ENCODE peak calls at places on chromosome 9, in seven cellular contexts. One of them, this sample, is unnamed.

GRCh38 chr9:91992636-91993035 is 42.6 kb upstream of the ROR2 start:
- DNase-seq in GM23338: no peak
- DNase-seq in thyroid gland: no peak
- DNase-seq in stimulated activated naive CD4-positive, alpha-beta T cell treated with Interleukin-2 at 50 U/mL for 16 hours: no peak
- DNase-seq in neural crest cell: no peak
- DNase-seq in activated CD4-positive, CD25-positive, alpha-beta regulatory T cell: no peak
- DNase-seq in WTC11: no peak
- DNase-seq in this sample: no peak

GRCh38 chr9:129352157-129352870 is 174.3 kb upstream of the IER5L start:
- DNase-seq in stimulated activated naive CD4-positive, alpha-beta T cell treated with Interleukin-2 at 50 U/mL for 16 hours: no peak
- DNase-seq in thyroid gland: no peak
- DNase-seq in activated CD4-positive, CD25-positive, alpha-beta regulatory T cell: no peak
- DNase-seq in GM23338: peak; percentile 88
- DNase-seq in WTC11: peak; percentile 89
- DNase-seq in neural crest cell: peak; percentile 53
- DNase-seq in this sample: no peak

GRCh38 chr9:83669067-83669466 is 38.7 kb downstream of the UBQLN1 start:
- DNase-seq in neural crest cell: no peak
- DNase-seq in activated CD4-positive, CD25-positive, alpha-beta regulatory T cell: no peak
- DNase-seq in GM23338: no peak
- DNase-seq in thyroid gland: no peak
- DNase-seq in WTC11: no peak
- DNase-seq in stimulated activated naive CD4-positive, alpha-beta T cell treated with Interleukin-2 at 50 U/mL for 16 hours: no peak
- DNase-seq in this sample: no peak

GRCh38 chr9:121956808-121957207 is 136.3 kb downstream of the TTLL11 start:
- DNase-seq in stimulated activated naive CD4-positive, alpha-beta T cell treated with Interleukin-2 at 50 U/mL for 16 hours: no peak
- DNase-seq in activated CD4-positive, CD25-positive, alpha-beta regulatory T cell: no peak
- DNase-seq in thyroid gland: no peak
- DNase-seq in GM23338: no peak
- DNase-seq in WTC11: no peak
- DNase-seq in neural crest cell: no peak
- DNase-seq in this sample: no peak

GRCh38 chr9:117644133-117644532 is 60.1 kb upstream of the TLR4 start:
- DNase-seq in thyroid gland: no peak
- DNase-seq in GM23338: no peak
- DNase-seq in stimulated activated naive CD4-positive, alpha-beta T cell treated with Interleukin-2 at 50 U/mL for 16 hours: no peak
- DNase-seq in neural crest cell: no peak
- DNase-seq in activated CD4-positive, CD25-positive, alpha-beta regulatory T cell: no peak
- DNase-seq in WTC11: no peak
- DNase-seq in this sample: no peak

GRCh38 chr9:26313108-26313507 is 579.5 kb downstream of the CAAP1 start:
- DNase-seq in thyroid gland: no peak
- DNase-seq in activated CD4-positive, CD25-positive, alpha-beta regulatory T cell: no peak
- DNase-seq in GM23338: no peak
- DNase-seq in WTC11: no peak
- DNase-seq in stimulated activated naive CD4-positive, alpha-beta T cell treated with Interleukin-2 at 50 U/mL for 16 hours: no peak
- DNase-seq in neural crest cell: no peak
- DNase-seq in this sample: no peak

GRCh38 chr9:25678147-25678666 is at the start of gene TUSC1:
- DNase-seq in stimulated activated naive CD4-positive, alpha-beta T cell treated with Interleukin-2 at 50 U/mL for 16 hours: no peak
- DNase-seq in GM23338: peak; percentile 67
- DNase-seq in neural crest cell: no peak
- DNase-seq in activated CD4-positive, CD25-positive, alpha-beta regulatory T cell: no peak
- DNase-seq in thyroid gland: peak; percentile 84
- DNase-seq in WTC11: peak; percentile 59
- DNase-seq in this sample: no peak

GRCh38 chr9:89635007-89635742 is 30.4 kb downstream of the GADD45G start:
- DNase-seq in GM23338: no peak
- DNase-seq in neural crest cell: no peak
- DNase-seq in WTC11: no peak
- DNase-seq in stimulated activated naive CD4-positive, alpha-beta T cell treated with Interleukin-2 at 50 U/mL for 16 hours: no peak
- DNase-seq in activated CD4-positive, CD25-positive, alpha-beta regulatory T cell: no peak
- DNase-seq in thyroid gland: peak; percentile 94
- DNase-seq in this sample: no peak

GRCh38 chr9:6247266-6247665 is 31.7 kb downstream of the IL33 start:
- DNase-seq in WTC11: no peak
- DNase-seq in thyroid gland: no peak
- DNase-seq in activated CD4-positive, CD25-positive, alpha-beta regulatory T cell: no peak
- DNase-seq in GM23338: no peak
- DNase-seq in neural crest cell: no peak
- DNase-seq in stimulated activated naive CD4-positive, alpha-beta T cell treated with Interleukin-2 at 50 U/mL for 16 hours: no peak
- DNase-seq in this sample: no peak

GRCh38 chr9:136193127-136193890 is 11.6 kb downstream of the LHX3 start:
- DNase-seq in stimulated activated naive CD4-positive, alpha-beta T cell treated with Interleukin-2 at 50 U/mL for 16 hours: no peak
- DNase-seq in thyroid gland: no peak
- DNase-seq in activated CD4-positive, CD25-positive, alpha-beta regulatory T cell: no peak
- DNase-seq in GM23338: peak; percentile 38
- DNase-seq in WTC11: no peak
- DNase-seq in neural crest cell: no peak
- DNase-seq in this sample: no peak

GRCh38 chr9:117734523-117735314 is 30.5 kb downstream of the TLR4 start:
- DNase-seq in neural crest cell: no peak
- DNase-seq in activated CD4-positive, CD25-positive, alpha-beta regulatory T cell: no peak
- DNase-seq in WTC11: no peak
- DNase-seq in GM23338: no peak
- DNase-seq in thyroid gland: no peak
- DNase-seq in stimulated activated naive CD4-positive, alpha-beta T cell treated with Interleukin-2 at 50 U/mL for 16 hours: no peak
- DNase-seq in this sample: no peak

GRCh38 chr9:738209-738915 is 103.1 kb upstream of the DMRT1 start:
- DNase-seq in neural crest cell: no peak
- DNase-seq in thyroid gland: peak; percentile 94
- DNase-seq in stimulated activated naive CD4-positive, alpha-beta T cell treated with Interleukin-2 at 50 U/mL for 16 hours: no peak
- DNase-seq in WTC11: no peak
- DNase-seq in GM23338: no peak
- DNase-seq in activated CD4-positive, CD25-positive, alpha-beta regulatory T cell: no peak
- DNase-seq in this sample: no peak

GRCh38 chr9:37984672-37985611 is 81.0 kb upstream of the SLC25A51 start:
- DNase-seq in neural crest cell: no peak
- DNase-seq in thyroid gland: no peak
- DNase-seq in GM23338: no peak
- DNase-seq in stimulated activated naive CD4-positive, alpha-beta T cell treated with Interleukin-2 at 50 U/mL for 16 hours: no peak
- DNase-seq in WTC11: no peak
- DNase-seq in activated CD4-positive, CD25-positive, alpha-beta regulatory T cell: no peak
- DNase-seq in this sample: no peak

GRCh38 chr9:138122676-138123075 is 245.1 kb downstream of the CACNA1B start:
- DNase-seq in GM23338: no peak
- DNase-seq in activated CD4-positive, CD25-positive, alpha-beta regulatory T cell: no peak
- DNase-seq in WTC11: no peak
- DNase-seq in thyroid gland: no peak
- DNase-seq in stimulated activated naive CD4-positive, alpha-beta T cell treated with Interleukin-2 at 50 U/mL for 16 hours: no peak
- DNase-seq in neural crest cell: no peak
- DNase-seq in this sample: no peak

GRCh38 chr9:69798737-69799136 is 21.9 kb upstream of the CFAP95 start:
- DNase-seq in GM23338: no peak
- DNase-seq in WTC11: no peak
- DNase-seq in neural crest cell: no peak
- DNase-seq in stimulated activated naive CD4-positive, alpha-beta T cell treated with Interleukin-2 at 50 U/mL for 16 hours: no peak
- DNase-seq in activated CD4-positive, CD25-positive, alpha-beta regulatory T cell: no peak
- DNase-seq in thyroid gland: no peak
- DNase-seq in this sample: no peak

GRCh38 chr9:90860382-90860781 is 58.8 kb downstream of the SYK start:
- DNase-seq in thyroid gland: no peak
- DNase-seq in neural crest cell: no peak
- DNase-seq in GM23338: no peak
- DNase-seq in WTC11: no peak
- DNase-seq in stimulated activated naive CD4-positive, alpha-beta T cell treated with Interleukin-2 at 50 U/mL for 16 hours: no peak
- DNase-seq in activated CD4-positive, CD25-positive, alpha-beta regulatory T cell: no peak
- DNase-seq in this sample: no peak

GRCh38 chr9:98010450-98010849 is 27.3 kb downstream of the ANP32B start:
- DNase-seq in GM23338: peak; percentile 56
- DNase-seq in thyroid gland: peak; percentile 66
- DNase-seq in WTC11: peak; percentile 16
- DNase-seq in activated CD4-positive, CD25-positive, alpha-beta regulatory T cell: no peak
- DNase-seq in neural crest cell: no peak
- DNase-seq in stimulated activated naive CD4-positive, alpha-beta T cell treated with Interleukin-2 at 50 U/mL for 16 hours: no peak
- DNase-seq in this sample: peak; percentile 57

GRCh38 chr9:108469654-108470053 is 386.1 kb downstream of the ACTL7B start:
- DNase-seq in WTC11: no peak
- DNase-seq in stimulated activated naive CD4-positive, alpha-beta T cell treated with Interleukin-2 at 50 U/mL for 16 hours: no peak
- DNase-seq in thyroid gland: no peak
- DNase-seq in activated CD4-positive, CD25-positive, alpha-beta regulatory T cell: no peak
- DNase-seq in GM23338: no peak
- DNase-seq in neural crest cell: no peak
- DNase-seq in this sample: no peak

GRCh38 chr9:92634712-92635605 is 35.0 kb downstream of the IPPK start:
- DNase-seq in thyroid gland: peak; percentile 66
- DNase-seq in GM23338: peak; percentile 94
- DNase-seq in WTC11: peak; percentile 95
- DNase-seq in activated CD4-positive, CD25-positive, alpha-beta regulatory T cell: peak; percentile 20
- DNase-seq in stimulated activated naive CD4-positive, alpha-beta T cell treated with Interleukin-2 at 50 U/mL for 16 hours: peak; percentile 37
- DNase-seq in neural crest cell: peak; percentile 89
- DNase-seq in this sample: no peak

GRCh38 chr9:133349965-133350624 is 2.1 kb downstream of the RPL7A start:
- DNase-seq in stimulated activated naive CD4-positive, alpha-beta T cell treated with Interleukin-2 at 50 U/mL for 16 hours: peak; percentile 30
- DNase-seq in thyroid gland: no peak
- DNase-seq in GM23338: no peak
- DNase-seq in activated CD4-positive, CD25-positive, alpha-beta regulatory T cell: no peak
- DNase-seq in WTC11: no peak
- DNase-seq in neural crest cell: no peak
- DNase-seq in this sample: no peak

GRCh38 chr9:70466976-70467551 is 52.6 kb upstream of the KLF9 start:
- DNase-seq in stimulated activated naive CD4-positive, alpha-beta T cell treated with Interleukin-2 at 50 U/mL for 16 hours: peak; percentile 16
- DNase-seq in thyroid gland: no peak
- DNase-seq in neural crest cell: no peak
- DNase-seq in activated CD4-positive, CD25-positive, alpha-beta regulatory T cell: no peak
- DNase-seq in GM23338: no peak
- DNase-seq in WTC11: no peak
- DNase-seq in this sample: no peak

GRCh38 chr9:127102176-127102575 is 20.3 kb downstream of the ANGPTL2 start:
- DNase-seq in neural crest cell: no peak
- DNase-seq in WTC11: no peak
- DNase-seq in stimulated activated naive CD4-positive, alpha-beta T cell treated with Interleukin-2 at 50 U/mL for 16 hours: no peak
- DNase-seq in GM23338: no peak
- DNase-seq in thyroid gland: no peak
- DNase-seq in activated CD4-positive, CD25-positive, alpha-beta regulatory T cell: no peak
- DNase-seq in this sample: no peak

GRCh38 chr9:36316629-36317317 is 58.5 kb upstream of the GNE start:
- DNase-seq in GM23338: no peak
- DNase-seq in WTC11: no peak
- DNase-seq in activated CD4-positive, CD25-positive, alpha-beta regulatory T cell: no peak
- DNase-seq in stimulated activated naive CD4-positive, alpha-beta T cell treated with Interleukin-2 at 50 U/mL for 16 hours: no peak
- DNase-seq in neural crest cell: peak; percentile 26
- DNase-seq in thyroid gland: no peak
- DNase-seq in this sample: no peak

GRCh38 chr9:98916660-98917059 is 27.0 kb upstream of the COL15A1 start:
- DNase-seq in GM23338: peak; percentile 73
- DNase-seq in thyroid gland: no peak
- DNase-seq in activated CD4-positive, CD25-positive, alpha-beta regulatory T cell: no peak
- DNase-seq in stimulated activated naive CD4-positive, alpha-beta T cell treated with Interleukin-2 at 50 U/mL for 16 hours: no peak
- DNase-seq in neural crest cell: no peak
- DNase-seq in WTC11: peak; percentile 62
- DNase-seq in this sample: no peak

GRCh38 chr9:130448035-130448624 is 3.4 kb downstream of the ASS1 start:
- DNase-seq in activated CD4-positive, CD25-positive, alpha-beta regulatory T cell: no peak
- DNase-seq in stimulated activated naive CD4-positive, alpha-beta T cell treated with Interleukin-2 at 50 U/mL for 16 hours: no peak
- DNase-seq in thyroid gland: no peak
- DNase-seq in WTC11: peak; percentile 61
- DNase-seq in neural crest cell: no peak
- DNase-seq in GM23338: peak; percentile 57
- DNase-seq in this sample: no peak